ENCODE peak calls at places on chromosomes 3 and 15, in nine cellular contexts. One of them, this sample, is unnamed.

GRCh38 chr3:98333989-98334606 is 19.6 kb upstream of the OR5K4 start:
- DNase-seq in sigmoid colon: no peak
- DNase-seq in endothelial cell: no peak
- DNase-seq in activated CD4-positive, alpha-beta T cell treated with anti-CD3 and anti-CD28 coated beads, Interleukin-2, amount 50 U/mL, for 1 hour: no peak
- DNase-seq in fibroblast of the conjunctiva: no peak
- DNase-seq in frontal cortex: no peak
- DNase-seq in coronary artery: no peak
- DNase-seq in 8988T: no peak
- DNase-seq in hepatic stellate cell: no peak
- DNase-seq in this sample: no peak

GRCh38 chr3:112059497-112059896 is 25.0 kb downstream of the TMPRSS7 start:
- DNase-seq in sigmoid colon: no peak
- DNase-seq in endothelial cell: no peak
- DNase-seq in activated CD4-positive, alpha-beta T cell treated with anti-CD3 and anti-CD28 coated beads, Interleukin-2, amount 50 U/mL, for 1 hour: no peak
- DNase-seq in fibroblast of the conjunctiva: no peak
- DNase-seq in frontal cortex: no peak
- DNase-seq in coronary artery: no peak
- DNase-seq in 8988T: no peak
- DNase-seq in hepatic stellate cell: no peak
- DNase-seq in this sample: no peak

GRCh38 chr3:170703121-170703588 is 117.3 kb upstream of the SLC7A14 start:
- DNase-seq in sigmoid colon: no peak
- DNase-seq in endothelial cell: no peak
- DNase-seq in activated CD4-positive, alpha-beta T cell treated with anti-CD3 and anti-CD28 coated beads, Interleukin-2, amount 50 U/mL, for 1 hour: no peak
- DNase-seq in fibroblast of the conjunctiva: peak
- DNase-seq in frontal cortex: no peak
- DNase-seq in coronary artery: no peak
- DNase-seq in 8988T: no peak
- DNase-seq in hepatic stellate cell: peak
- DNase-seq in this sample: no peak

GRCh38 chr3:79761441-79761840 is 6.4 kb downstream of the ROBO1 start:
- DNase-seq in sigmoid colon: no peak
- DNase-seq in endothelial cell: no peak
- DNase-seq in activated CD4-positive, alpha-beta T cell treated with anti-CD3 and anti-CD28 coated beads, Interleukin-2, amount 50 U/mL, for 1 hour: no peak
- DNase-seq in fibroblast of the conjunctiva: no peak
- DNase-seq in frontal cortex: no peak
- DNase-seq in coronary artery: no peak
- DNase-seq in 8988T: no peak
- DNase-seq in hepatic stellate cell: no peak
- DNase-seq in this sample: no peak

GRCh38 chr15:50141856-50142255 is 22.8 kb upstream of the ATP8B4 start:
- DNase-seq in sigmoid colon: no peak
- DNase-seq in endothelial cell: no peak
- DNase-seq in activated CD4-positive, alpha-beta T cell treated with anti-CD3 and anti-CD28 coated beads, Interleukin-2, amount 50 U/mL, for 1 hour: no peak
- DNase-seq in fibroblast of the conjunctiva: no peak
- DNase-seq in frontal cortex: no peak
- DNase-seq in coronary artery: no peak
- DNase-seq in 8988T: no peak
- DNase-seq in hepatic stellate cell: no peak
- DNase-seq in this sample: no peak

GRCh38 chr3:53137221-53137620 is 7.0 kb upstream of the RFT1 start:
- DNase-seq in sigmoid colon: no peak
- DNase-seq in endothelial cell: no peak
- DNase-seq in activated CD4-positive, alpha-beta T cell treated with anti-CD3 and anti-CD28 coated beads, Interleukin-2, amount 50 U/mL, for 1 hour: no peak
- DNase-seq in fibroblast of the conjunctiva: no peak
- DNase-seq in frontal cortex: no peak
- DNase-seq in coronary artery: no peak
- DNase-seq in 8988T: no peak
- DNase-seq in hepatic stellate cell: no peak
- DNase-seq in this sample: no peak

GRCh38 chr3:115676336-115676735 is 53.0 kb downstream of the GAP43 start:
- DNase-seq in sigmoid colon: no peak
- DNase-seq in endothelial cell: no peak
- DNase-seq in activated CD4-positive, alpha-beta T cell treated with anti-CD3 and anti-CD28 coated beads, Interleukin-2, amount 50 U/mL, for 1 hour: no peak
- DNase-seq in fibroblast of the conjunctiva: no peak
- DNase-seq in frontal cortex: no peak
- DNase-seq in coronary artery: no peak
- DNase-seq in 8988T: no peak
- DNase-seq in hepatic stellate cell: no peak
- DNase-seq in this sample: no peak

GRCh38 chr15:78930577-78931388 is 14.1 kb downstream of the CTSH start:
- DNase-seq in sigmoid colon: peak
- DNase-seq in endothelial cell: no peak
- DNase-seq in activated CD4-positive, alpha-beta T cell treated with anti-CD3 and anti-CD28 coated beads, Interleukin-2, amount 50 U/mL, for 1 hour: no peak
- DNase-seq in fibroblast of the conjunctiva: no peak
- DNase-seq in frontal cortex: no peak
- DNase-seq in coronary artery: no peak
- DNase-seq in 8988T: no peak
- DNase-seq in hepatic stellate cell: peak
- DNase-seq in this sample: no peak

GRCh38 chr3:112001516-112001915 is 2.8 kb downstream of the TAGLN3 start:
- DNase-seq in sigmoid colon: no peak
- DNase-seq in endothelial cell: no peak
- DNase-seq in activated CD4-positive, alpha-beta T cell treated with anti-CD3 and anti-CD28 coated beads, Interleukin-2, amount 50 U/mL, for 1 hour: no peak
- DNase-seq in fibroblast of the conjunctiva: no peak
- DNase-seq in frontal cortex: no peak
- DNase-seq in coronary artery: no peak
- DNase-seq in 8988T: no peak
- DNase-seq in hepatic stellate cell: no peak
- DNase-seq in this sample: no peak

GRCh38 chr3:124574012-124574411 is 156.2 kb upstream of the UMPS start:
- DNase-seq in sigmoid colon: no peak
- DNase-seq in endothelial cell: no peak
- DNase-seq in activated CD4-positive, alpha-beta T cell treated with anti-CD3 and anti-CD28 coated beads, Interleukin-2, amount 50 U/mL, for 1 hour: no peak
- DNase-seq in fibroblast of the conjunctiva: no peak
- DNase-seq in frontal cortex: no peak
- DNase-seq in coronary artery: no peak
- DNase-seq in 8988T: no peak
- DNase-seq in hepatic stellate cell: no peak
- DNase-seq in this sample: no peak

GRCh38 chr3:172256101-172256687 is 192.1 kb downstream of the GHSR start:
- DNase-seq in sigmoid colon: peak
- DNase-seq in endothelial cell: no peak
- DNase-seq in activated CD4-positive, alpha-beta T cell treated with anti-CD3 and anti-CD28 coated beads, Interleukin-2, amount 50 U/mL, for 1 hour: no peak
- DNase-seq in fibroblast of the conjunctiva: peak
- DNase-seq in frontal cortex: no peak
- DNase-seq in coronary artery: no peak
- DNase-seq in 8988T: no peak
- DNase-seq in hepatic stellate cell: no peak
- DNase-seq in this sample: no peak

GRCh38 chr3:151439652-151440125 is 21.2 kb downstream of the IGSF10 start:
- DNase-seq in sigmoid colon: no peak
- DNase-seq in endothelial cell: peak
- DNase-seq in activated CD4-positive, alpha-beta T cell treated with anti-CD3 and anti-CD28 coated beads, Interleukin-2, amount 50 U/mL, for 1 hour: no peak
- DNase-seq in fibroblast of the conjunctiva: peak
- DNase-seq in frontal cortex: peak
- DNase-seq in coronary artery: no peak
- DNase-seq in 8988T: no peak
- DNase-seq in hepatic stellate cell: peak
- DNase-seq in this sample: peak

GRCh38 chr15:69997701-69998273 is 99.9 kb downstream of the TLE3 start:
- DNase-seq in sigmoid colon: no peak
- DNase-seq in endothelial cell: no peak
- DNase-seq in activated CD4-positive, alpha-beta T cell treated with anti-CD3 and anti-CD28 coated beads, Interleukin-2, amount 50 U/mL, for 1 hour: no peak
- DNase-seq in fibroblast of the conjunctiva: no peak
- DNase-seq in frontal cortex: peak
- DNase-seq in coronary artery: no peak
- DNase-seq in 8988T: no peak
- DNase-seq in hepatic stellate cell: no peak
- DNase-seq in this sample: no peak

GRCh38 chr3:119173325-119173724 is at the start of gene UPK1B:
- DNase-seq in sigmoid colon: no peak
- DNase-seq in endothelial cell: peak
- DNase-seq in activated CD4-positive, alpha-beta T cell treated with anti-CD3 and anti-CD28 coated beads, Interleukin-2, amount 50 U/mL, for 1 hour: no peak
- DNase-seq in fibroblast of the conjunctiva: no peak
- DNase-seq in frontal cortex: no peak
- DNase-seq in coronary artery: no peak
- DNase-seq in 8988T: no peak
- DNase-seq in hepatic stellate cell: no peak
- DNase-seq in this sample: no peak

GRCh38 chr15:70604671-70605070 is 158.7 kb downstream of the UACA start:
- DNase-seq in sigmoid colon: no peak
- DNase-seq in endothelial cell: no peak
- DNase-seq in activated CD4-positive, alpha-beta T cell treated with anti-CD3 and anti-CD28 coated beads, Interleukin-2, amount 50 U/mL, for 1 hour: no peak
- DNase-seq in fibroblast of the conjunctiva: no peak
- DNase-seq in frontal cortex: no peak
- DNase-seq in coronary artery: no peak
- DNase-seq in 8988T: no peak
- DNase-seq in hepatic stellate cell: no peak
- DNase-seq in this sample: no peak

GRCh38 chr3:175951047-175951694 is 1092.0 kb downstream of the NAALADL2 start:
- DNase-seq in sigmoid colon: no peak
- DNase-seq in endothelial cell: no peak
- DNase-seq in activated CD4-positive, alpha-beta T cell treated with anti-CD3 and anti-CD28 coated beads, Interleukin-2, amount 50 U/mL, for 1 hour: no peak
- DNase-seq in fibroblast of the conjunctiva: no peak
- DNase-seq in frontal cortex: no peak
- DNase-seq in coronary artery: no peak
- DNase-seq in 8988T: no peak
- DNase-seq in hepatic stellate cell: no peak
- DNase-seq in this sample: no peak

GRCh38 chr3:129054605-129055104 is 5.9 kb upstream of the GP9 start:
- DNase-seq in sigmoid colon: no peak
- DNase-seq in endothelial cell: no peak
- DNase-seq in activated CD4-positive, alpha-beta T cell treated with anti-CD3 and anti-CD28 coated beads, Interleukin-2, amount 50 U/mL, for 1 hour: no peak
- DNase-seq in fibroblast of the conjunctiva: no peak
- DNase-seq in frontal cortex: no peak
- DNase-seq in coronary artery: no peak
- DNase-seq in 8988T: no peak
- DNase-seq in hepatic stellate cell: no peak
- DNase-seq in this sample: no peak

GRCh38 chr3:135539351-135539750 is 426.2 kb upstream of the PPP2R3A start:
- DNase-seq in sigmoid colon: no peak
- DNase-seq in endothelial cell: peak
- DNase-seq in activated CD4-positive, alpha-beta T cell treated with anti-CD3 and anti-CD28 coated beads, Interleukin-2, amount 50 U/mL, for 1 hour: no peak
- DNase-seq in fibroblast of the conjunctiva: no peak
- DNase-seq in frontal cortex: no peak
- DNase-seq in coronary artery: no peak
- DNase-seq in 8988T: no peak
- DNase-seq in hepatic stellate cell: no peak
- DNase-seq in this sample: no peak

GRCh38 chr3:157089455-157090221 is 70.3 kb downstream of the CCNL1 start:
- DNase-seq in sigmoid colon: peak
- DNase-seq in endothelial cell: peak
- DNase-seq in activated CD4-positive, alpha-beta T cell treated with anti-CD3 and anti-CD28 coated beads, Interleukin-2, amount 50 U/mL, for 1 hour: peak
- DNase-seq in fibroblast of the conjunctiva: no peak
- DNase-seq in frontal cortex: no peak
- DNase-seq in coronary artery: peak
- DNase-seq in 8988T: no peak
- DNase-seq in hepatic stellate cell: no peak
- DNase-seq in this sample: no peak

GRCh38 chr3:39809181-39809994 is at the start of gene MYRIP:
- DNase-seq in sigmoid colon: peak
- DNase-seq in endothelial cell: peak
- DNase-seq in activated CD4-positive, alpha-beta T cell treated with anti-CD3 and anti-CD28 coated beads, Interleukin-2, amount 50 U/mL, for 1 hour: no peak
- DNase-seq in fibroblast of the conjunctiva: no peak
- DNase-seq in frontal cortex: peak
- DNase-seq in coronary artery: no peak
- DNase-seq in 8988T: peak
- DNase-seq in hepatic stellate cell: no peak
- DNase-seq in this sample: no peak

GRCh38 chr15:93024716-93025624 is 64.0 kb downstream of the RGMA start:
- DNase-seq in sigmoid colon: no peak
- DNase-seq in endothelial cell: no peak
- DNase-seq in activated CD4-positive, alpha-beta T cell treated with anti-CD3 and anti-CD28 coated beads, Interleukin-2, amount 50 U/mL, for 1 hour: no peak
- DNase-seq in fibroblast of the conjunctiva: no peak
- DNase-seq in frontal cortex: no peak
- DNase-seq in coronary artery: no peak
- DNase-seq in 8988T: no peak
- DNase-seq in hepatic stellate cell: no peak
- DNase-seq in this sample: no peak

This sample was measured in KG1.